ENCODE peak calls at places on chromosomes 4 and X, in four cellular contexts. One of them, this sample, is unnamed.

GRCh38 chr4:10239982-10240654 is 123.5 kb upstream of the WDR1 start:
- DNase-seq in keratinocyte: no peak
- DNase-seq in esophagus squamous epithelium: no peak
- DNase-seq in lower lobe of right lung: no peak
- DNase-seq in this sample: no peak

GRCh38 chr4:3073158-3074077 is 920 bp downstream of the HTT-AS start:
- DNase-seq in keratinocyte: no peak
- DNase-seq in esophagus squamous epithelium: no peak
- DNase-seq in lower lobe of right lung: peak; percentile 56
- DNase-seq in this sample: no peak

GRCh38 chrX:112043997-112044396 is 38.6 kb downstream of the TRPC5 start:
- DNase-seq in keratinocyte: no peak
- DNase-seq in esophagus squamous epithelium: no peak
- DNase-seq in lower lobe of right lung: no peak
- DNase-seq in this sample: no peak

GRCh38 chrX:145292208-145292607 is 44.9 kb downstream of the SPANXN1 start:
- DNase-seq in keratinocyte: no peak
- DNase-seq in esophagus squamous epithelium: no peak
- DNase-seq in lower lobe of right lung: no peak
- DNase-seq in this sample: no peak

GRCh38 chr4:116143221-116143620 is 942.2 kb downstream of the TRAM1L1 start:
- DNase-seq in keratinocyte: no peak
- DNase-seq in esophagus squamous epithelium: no peak
- DNase-seq in lower lobe of right lung: no peak
- DNase-seq in this sample: no peak

GRCh38 chr4:7414046-7414445 is 20.7 kb downstream of the PSAPL1 start:
- DNase-seq in keratinocyte: no peak
- DNase-seq in esophagus squamous epithelium: no peak
- DNase-seq in lower lobe of right lung: no peak
- DNase-seq in this sample: no peak

GRCh38 chrX:39331062-39331704 is 529.9 kb downstream of the MID1IP1 start:
- DNase-seq in keratinocyte: no peak
- DNase-seq in esophagus squamous epithelium: no peak
- DNase-seq in lower lobe of right lung: no peak
- DNase-seq in this sample: no peak

GRCh38 chr4:167775374-167775773 is 317.0 kb upstream of the ANXA10 start:
- DNase-seq in keratinocyte: no peak
- DNase-seq in esophagus squamous epithelium: no peak
- DNase-seq in lower lobe of right lung: no peak
- DNase-seq in this sample: no peak

GRCh38 chrX:51894697-51895336 is 1.4 kb downstream of the MAGED1 start:
- DNase-seq in keratinocyte: no peak
- DNase-seq in esophagus squamous epithelium: no peak
- DNase-seq in lower lobe of right lung: no peak
- DNase-seq in this sample: no peak

GRCh38 chrX:68895339-68896250 is 66.8 kb downstream of the EFNB1 start:
- DNase-seq in keratinocyte: no peak
- DNase-seq in esophagus squamous epithelium: no peak
- DNase-seq in lower lobe of right lung: peak; percentile 51
- DNase-seq in this sample: no peak

GRCh38 chr4:36218121-36218520 is 26.2 kb downstream of the ARAP2 start:
- DNase-seq in keratinocyte: no peak
- DNase-seq in esophagus squamous epithelium: no peak
- DNase-seq in lower lobe of right lung: no peak
- DNase-seq in this sample: no peak

GRCh38 chr4:139584784-139585183 is 28.8 kb upstream of the SETD7 start:
- DNase-seq in keratinocyte: no peak
- DNase-seq in esophagus squamous epithelium: no peak
- DNase-seq in lower lobe of right lung: no peak
- DNase-seq in this sample: no peak

GRCh38 chr4:25838526-25838925 is 24.3 kb downstream of the SEL1L3 start:
- DNase-seq in keratinocyte: no peak
- DNase-seq in esophagus squamous epithelium: no peak
- DNase-seq in lower lobe of right lung: no peak
- DNase-seq in this sample: no peak

GRCh38 chr4:8403173-8403753 is 37.3 kb downstream of the ACOX3 start:
- DNase-seq in keratinocyte: no peak
- DNase-seq in esophagus squamous epithelium: no peak
- DNase-seq in lower lobe of right lung: peak; percentile 82
- DNase-seq in this sample: peak; percentile 9

GRCh38 chrX:69076084-69076483 is 89.2 kb downstream of the PJA1 start:
- DNase-seq in keratinocyte: no peak
- DNase-seq in esophagus squamous epithelium: no peak
- DNase-seq in lower lobe of right lung: no peak
- DNase-seq in this sample: no peak

GRCh38 chr4:119841361-119841760 is 212.8 kb upstream of the PDE5A start:
- DNase-seq in keratinocyte: no peak
- DNase-seq in esophagus squamous epithelium: no peak
- DNase-seq in lower lobe of right lung: no peak
- DNase-seq in this sample: no peak

GRCh38 chr4:574346-575161 is 1.5 kb downstream of the TMEM271 start:
- DNase-seq in keratinocyte: no peak
- DNase-seq in esophagus squamous epithelium: no peak
- DNase-seq in lower lobe of right lung: no peak
- DNase-seq in this sample: no peak

GRCh38 chr4:148998719-148999118 is 556.5 kb upstream of the NR3C2 start:
- DNase-seq in keratinocyte: no peak
- DNase-seq in esophagus squamous epithelium: no peak
- DNase-seq in lower lobe of right lung: no peak
- DNase-seq in this sample: no peak

GRCh38 chr4:144575181-144575580 is 70.8 kb upstream of the HHIP start:
- DNase-seq in keratinocyte: no peak
- DNase-seq in esophagus squamous epithelium: no peak
- DNase-seq in lower lobe of right lung: no peak
- DNase-seq in this sample: no peak

GRCh38 chrX:119756926-119757635 is 1.3 kb upstream of the SOWAHD start:
- DNase-seq in keratinocyte: no peak
- DNase-seq in esophagus squamous epithelium: no peak
- DNase-seq in lower lobe of right lung: no peak
- DNase-seq in this sample: no peak

GRCh38 chrX:43949669-43950068 is 23.5 kb downstream of the NDP start:
- DNase-seq in keratinocyte: no peak
- DNase-seq in esophagus squamous epithelium: no peak
- DNase-seq in lower lobe of right lung: peak; percentile 44
- DNase-seq in this sample: no peak

GRCh38 chr4:86271057-86271456 is 88.8 kb downstream of the MAPK10 start:
- DNase-seq in keratinocyte: no peak
- DNase-seq in esophagus squamous epithelium: no peak
- DNase-seq in lower lobe of right lung: no peak
- DNase-seq in this sample: no peak

GRCh38 chr4:85489273-85489672 is 14.3 kb downstream of the ARHGAP24 start:
- DNase-seq in keratinocyte: no peak
- DNase-seq in esophagus squamous epithelium: no peak
- DNase-seq in lower lobe of right lung: no peak
- DNase-seq in this sample: no peak

GRCh38 chr4:26083987-26084386 is 170.0 kb downstream of the SMIM20 start:
- DNase-seq in keratinocyte: peak; percentile 74
- DNase-seq in esophagus squamous epithelium: no peak
- DNase-seq in lower lobe of right lung: no peak
- DNase-seq in this sample: no peak

GRCh38 chr4:113006632-113007031 is 42.8 kb upstream of the ANK2 start:
- DNase-seq in keratinocyte: no peak
- DNase-seq in esophagus squamous epithelium: no peak
- DNase-seq in lower lobe of right lung: no peak
- DNase-seq in this sample: no peak

GRCh38 chr4:8871417-8872401 is at the start of gene HMX1:
- DNase-seq in keratinocyte: no peak
- DNase-seq in esophagus squamous epithelium: no peak
- DNase-seq in lower lobe of right lung: no peak
- DNase-seq in this sample: no peak

GRCh38 chr4:1809754-1810502 is 16.8 kb downstream of the FGFR3 start:
- DNase-seq in keratinocyte: no peak
- DNase-seq in esophagus squamous epithelium: no peak
- DNase-seq in lower lobe of right lung: peak; percentile 78
- DNase-seq in this sample: peak; percentile 28
- H3K36me3 ChIP-seq in keratinocyte: peaks cover 32% of the 10 kb centered on the region
- H3K36me3 ChIP-seq in esophagus squamous epithelium: peaks cover 81% of the 10 kb centered on the region
- H3K36me3 ChIP-seq in lower lobe of right lung: peaks cover 19% of the 10 kb centered on the region
- H3K36me3 ChIP-seq in this sample: peaks cover 15% of the 10 kb centered on the region

GRCh38 chr4:121814756-121815155 is 8.9 kb downstream of the CCNA2 start:
- DNase-seq in keratinocyte: no peak
- DNase-seq in esophagus squamous epithelium: no peak
- DNase-seq in lower lobe of right lung: no peak
- DNase-seq in this sample: no peak
- H3K36me3 ChIP-seq in keratinocyte: peaks cover 15% of the 10 kb centered on the region
- H3K36me3 ChIP-seq in esophagus squamous epithelium: peaks cover 100% of the 10 kb centered on the region
- H3K36me3 ChIP-seq in lower lobe of right lung: peaks cover 88% of the 10 kb centered on the region
- H3K36me3 ChIP-seq in this sample: peaks cover 52% of the 10 kb centered on the region

DNA sequence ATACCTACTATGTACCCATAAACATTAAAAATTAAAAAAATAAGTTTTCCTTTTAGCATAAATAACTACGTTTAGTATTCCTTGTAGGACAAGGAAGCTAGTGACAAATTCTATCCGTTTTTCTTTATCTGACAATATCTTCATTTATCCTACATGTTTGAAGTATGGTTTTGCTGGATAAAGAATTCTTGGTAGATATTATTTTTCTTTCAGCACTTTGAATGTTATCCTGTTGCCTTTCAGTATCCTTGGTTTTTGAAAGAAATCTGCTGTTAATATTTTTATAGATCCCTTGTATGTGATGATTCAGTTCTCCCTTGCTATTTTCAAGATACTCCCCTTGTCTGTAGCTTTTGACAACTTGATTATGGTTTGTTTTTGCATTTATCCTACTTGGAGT is 76.6 kb downstream of the CASK start:
- DNase-seq in keratinocyte: no peak
- DNase-seq in esophagus squamous epithelium: no peak
- DNase-seq in lower lobe of right lung: no peak
- DNase-seq in this sample: no peak
- H3K36me3 ChIP-seq in keratinocyte: no peaks in the 10 kb centered on the region
- H3K36me3 ChIP-seq in esophagus squamous epithelium: peaks cover 35% of the 10 kb centered on the region
- H3K36me3 ChIP-seq in lower lobe of right lung: no peaks in the 10 kb centered on the region
- H3K36me3 ChIP-seq in this sample: peaks cover 27% of the 10 kb centered on the region

GRCh38 chr4:82839624-82840023 is 41.0 kb upstream of the SCD5 start:
- DNase-seq in keratinocyte: no peak
- DNase-seq in esophagus squamous epithelium: no peak
- DNase-seq in lower lobe of right lung: no peak
- DNase-seq in this sample: no peak
- H3K36me3 ChIP-seq in keratinocyte: peaks cover 21% of the 10 kb centered on the region
- H3K36me3 ChIP-seq in esophagus squamous epithelium: peaks cover 95% of the 10 kb centered on the region
- H3K36me3 ChIP-seq in lower lobe of right lung: peaks cover 96% of the 10 kb centered on the region
- H3K36me3 ChIP-seq in this sample: peaks cover 50% of the 10 kb centered on the region

This sample was measured in effector memory CD4-positive, alpha-beta T cell.